ENCODE peak calls at places on chromosomes 16 and 17, in six cellular contexts. E, W, Y, G, C and M are unnamed samples. For H3K4me1, the result is how much of the 10 kb centered on the place peaks cover.

GRCh38 chr17:60874772-60875171 is 197.1 kb downstream of the BCAS3 start:
- ATAC-seq in Y (no peak), E (no peak), G (no peak), W (no peak), C (no peak), M (no peak)

GRCh38 chr17:55524440-55525220 is 13.4 kb upstream of the SMIM36 start:
- ATAC-seq in E (peak), G (no peak), W (no peak), Y (no peak), C (no peak), M (no peak)

GRCh38 chr17:75411328-75412067 is 6.0 kb upstream of the GRB2 start:
- ATAC-seq in E (no peak), G (no peak), W (no peak), Y (no peak), C (no peak), M (no peak)

GRCh38 chr16:23500212-23500865 is 10.0 kb downstream of the GGA2 start:
- ATAC-seq in E (no peak), Y (no peak), W (no peak), G (no peak), C (no peak), M (no peak)

GRCh38 chr16:57475711-57476339 is 10.5 kb downstream of the DOK4 start:
- ATAC-seq in Y (peak), W (peak), G (peak), C (peak), E (peak), M (no peak)

GRCh38 chr16:86733526-86734254 is 155.3 kb downstream of the FOXL1 start:
- ATAC-seq in W (peak), Y (no peak), C (no peak), G (no peak), E (no peak), M (no peak)

GRCh38 chr16:86775401-86775985 is 197.1 kb downstream of the FOXL1 start:
- ATAC-seq in W (no peak), C (no peak), G (no peak), Y (no peak), E (no peak), M (no peak)

GRCh38 chr16:57244463-57244766 is 644 bp upstream of the ARL2BP start:
- ATAC-seq in E (peak), Y (no peak), C (peak), W (no peak), G (peak), M (peak)

GRCh38 chr16:83771306-83771942 is 36.4 kb upstream of the HSBP1 start:
- ATAC-seq in C (no peak), E (no peak), G (no peak), W (no peak), Y (no peak), M (no peak)

GRCh38 chr16:54402270-54402669 is 115.7 kb upstream of the IRX3 start:
- ATAC-seq in G (no peak), C (no peak), E (no peak), W (no peak), Y (no peak), M (no peak)

GRCh38 chr16:56093055-56093454 is 98.2 kb upstream of the GNAO1 start:
- ATAC-seq in G (no peak), E (no peak), C (no peak), Y (no peak), W (no peak), M (no peak)

GRCh38 chr17:78343099-78343432 is 16.8 kb downstream of the SOCS3 start:
- ATAC-seq in W (peak), G (peak), Y (no peak), E (peak), C (no peak), M (peak)

GRCh38 chr16:70418993-70419318 is 19.9 kb downstream of the ST3GAL2 start:
- ATAC-seq in G (no peak), E (no peak), C (peak), W (no peak), Y (no peak), M (no peak)

GRCh38 chr16:23324727-23325126 is 22.6 kb downstream of the SCNN1B start:
- ATAC-seq in C (peak), Y (no peak), W (peak), G (peak), E (no peak), M (no peak)

GRCh38 chr17:67374329-67375053 is 2.6 kb upstream of the PITPNC1 start:
- ATAC-seq in W (peak), C (peak), Y (peak), G (peak), E (peak), M (peak)

GRCh38 chr16:77805403-77805802 is 17.0 kb downstream of the VAT1L start:
- ATAC-seq in C (no peak), Y (no peak), W (no peak), G (no peak), E (no peak), M (no peak)

GRCh38 chr17:46178550-46179198 is 14.6 kb downstream of the KANSL1 start:
- ATAC-seq in G (no peak), E (peak), C (no peak), Y (no peak), W (peak), M (no peak)

GRCh38 chr16:61678182-61678581 is 358.1 kb downstream of the CDH8 start:
- ATAC-seq in G (no peak), W (no peak), Y (no peak), C (no peak), E (peak), M (no peak)

GRCh38 chr17:45262516-45263476 is 902 bp upstream of the SPATA32 start:
- ATAC-seq in W (peak), G (peak), E (peak), C (no peak), Y (no peak), M (peak)

GRCh38 chr17:5262417-5262816 is 19.7 kb upstream of the RABEP1 start:
- ATAC-seq in C (no peak), E (no peak), G (no peak), Y (no peak), W (no peak), M (no peak)

GRCh38 chr16:4506450-4506849 is 30.3 kb downstream of the HMOX2 start:
- ATAC-seq in Y (peak), W (peak), C (peak), E (peak), G (peak), M (peak)

GRCh38 chr17:10171057-10171456 is 27.3 kb downstream of the GAS7 start:
- ATAC-seq in Y (no peak), W (peak), G (no peak), C (no peak), E (no peak), M (peak)

GRCh38 chr17:44105483-44105882 is 18.0 kb downstream of the HDAC5 start:
- ATAC-seq in C (no peak), G (no peak), E (no peak), W (no peak), Y (no peak), M (no peak)

GRCh38 chr17:46851029-46851741 is at the start of gene WNT9B:
- ATAC-seq in E (no peak), Y (peak), G (peak), W (peak), C (peak), M (no peak)

GRCh38 chr16:87411375-87412271 is 19.5 kb downstream of the MAP1LC3B start:
- ATAC-seq in W (no peak), G (no peak), E (no peak), Y (no peak), C (no peak), M (no peak)

GRCh38 chr16:19434584-19434983 is 16.9 kb downstream of the TMC5 start:
- ATAC-seq in G (no peak), C (no peak), W (no peak), E (no peak), Y (no peak), M (no peak)

GRCh38 chr16:85003076-85003475 is 8.3 kb downstream of the ZDHHC7 start:
- ATAC-seq in Y (no peak), G (no peak), C (no peak), E (no peak), W (no peak), M (no peak)

GRCh38 chr16:84999200-84999599 is 12.1 kb downstream of the ZDHHC7 start:
- ATAC-seq in Y (no peak), G (no peak), W (no peak), C (no peak), E (no peak), M (no peak)

GRCh38 chr16:85002643-85003042 is 8.7 kb downstream of the ZDHHC7 start:
- ATAC-seq in Y (no peak), E (no peak), C (no peak), G (no peak), W (peak), M (no peak)

GRCh38 chr16:85002099-85002541 is 9.2 kb downstream of the ZDHHC7 start:
- ATAC-seq in C (peak), W (peak), Y (no peak), E (no peak), G (no peak), M (no peak)

GRCh38 chr16:84999857-85000480 is 11.4 kb downstream of the ZDHHC7 start:
- ATAC-seq in E (no peak), W (no peak), Y (no peak), C (no peak), G (no peak), M (no peak)
- H3K4me1 ChIP-seq in E (under half), W (half or more), Y (under half), C (half or more), G (half or more), M (under half)

DNA sequence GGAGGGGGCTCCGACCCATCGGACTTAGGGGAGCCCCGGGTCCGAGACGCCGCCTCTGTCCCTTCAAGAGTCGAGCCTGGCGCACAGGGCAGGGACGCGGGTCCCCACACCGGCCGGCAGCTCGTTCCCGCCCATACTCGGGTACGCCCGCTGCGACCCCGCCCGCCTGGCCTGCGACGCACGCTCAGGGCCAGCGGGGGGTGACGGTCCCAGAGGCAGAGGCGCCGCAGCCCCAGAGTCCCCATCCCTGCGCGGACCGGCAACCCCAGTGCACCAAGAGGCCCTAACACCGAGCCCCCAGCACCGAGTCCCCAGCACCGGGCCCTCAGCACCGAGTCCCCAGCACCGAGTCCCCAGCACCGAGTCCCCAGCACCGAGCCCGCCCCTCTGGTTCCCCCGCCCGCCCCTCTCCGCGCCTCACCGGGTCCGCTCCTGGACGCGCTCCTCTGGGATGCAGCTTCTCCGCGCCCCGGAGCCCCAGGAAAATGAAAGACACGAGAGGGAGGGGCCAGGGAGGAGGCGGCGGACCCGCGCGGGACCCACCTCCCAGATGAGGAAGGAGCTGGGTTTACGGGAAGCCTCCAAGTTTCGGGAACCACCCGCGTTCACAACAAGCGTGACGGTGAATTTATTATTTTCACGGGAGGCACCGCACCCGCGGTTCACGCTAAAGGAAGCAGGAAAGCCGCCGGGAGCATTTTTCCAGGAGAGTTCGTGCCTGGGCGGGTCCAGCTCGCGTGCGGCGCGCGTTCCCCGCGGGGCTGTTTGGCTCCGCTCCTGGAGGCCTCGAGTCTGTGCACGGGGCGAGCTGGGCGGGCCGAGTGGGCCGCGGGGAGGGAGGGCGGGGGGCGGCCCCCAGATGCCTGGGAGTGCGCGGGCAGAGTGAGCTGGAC is at the start of gene SECTM1:
- ATAC-seq in G (peak), C (no peak), W (peak), Y (no peak), E (peak), M (peak)
- TF ChIP-seq EP300 in G (no peak), C (no peak), W (no peak), Y (no peak), E (no peak), M (no peak)

DNA sequence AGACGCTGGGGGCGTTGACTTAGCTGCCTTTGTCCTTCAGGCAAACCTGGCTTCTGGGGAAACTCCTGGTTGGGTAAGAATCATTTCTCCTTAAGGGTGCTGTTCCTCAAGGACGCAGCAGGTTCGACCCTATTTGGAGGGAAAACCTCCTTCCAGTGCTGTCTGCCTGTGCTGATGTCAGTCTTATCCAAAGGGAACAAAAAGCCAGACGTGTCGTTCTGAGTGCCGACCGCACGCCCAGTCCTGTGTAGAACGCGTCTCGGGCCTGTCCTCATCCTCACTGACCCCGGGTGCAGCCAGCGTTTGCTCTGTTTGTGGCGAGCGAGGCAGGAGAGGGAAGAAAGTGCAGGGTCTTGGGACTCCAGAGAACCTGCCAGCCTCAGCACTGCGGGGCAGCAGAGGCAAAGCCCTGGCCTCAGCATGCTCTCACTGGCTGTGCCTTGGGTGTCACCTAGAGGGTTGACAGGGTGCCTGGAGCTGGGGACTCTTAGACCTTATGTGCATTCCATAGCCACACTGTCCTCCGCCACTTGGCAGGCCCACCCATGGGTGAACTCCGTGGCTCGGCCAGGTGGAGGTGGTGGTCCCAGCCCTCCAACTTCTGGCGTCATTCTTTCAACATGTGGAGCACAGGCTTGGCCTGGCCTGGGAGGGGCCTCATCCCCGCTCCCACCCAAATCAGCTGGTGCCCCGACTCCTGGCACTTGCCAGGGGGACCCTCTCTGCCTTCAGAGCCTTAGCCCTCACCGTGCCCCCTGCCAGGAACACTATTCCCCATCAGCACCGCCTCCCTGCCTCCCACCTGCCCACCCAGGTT is 6.0 kb downstream of the SNN start:
- ATAC-seq in C (peak), G (peak), Y (peak), E (no peak), W (no peak), M (no peak)
- H3K4me1 ChIP-seq in C (under half), G (half or more), Y (under half), E (half or more), W (half or more), M (half or more)

GRCh38 chr17:82271401-82271800 is 2.1 kb downstream of the CSNK1D start:
- ATAC-seq in W (no peak), G (no peak), E (no peak), C (no peak), Y (no peak), M (no peak)

GRCh38 chr17:82274134-82275020 is 877 bp upstream of the CSNK1D start:
- ATAC-seq in Y (no peak), W (no peak), E (no peak), G (no peak), C (no peak), M (no peak)

GRCh38 chr17:82275326-82275725 is 1.8 kb upstream of the CSNK1D start:
- ATAC-seq in W (no peak), E (peak), Y (no peak), C (no peak), G (no peak), M (no peak)

GRCh38 chr17:82272495-82273326 is 789 bp downstream of the CSNK1D start:
- ATAC-seq in E (peak), G (peak), W (peak), C (peak), Y (peak), M (peak)

DNA sequence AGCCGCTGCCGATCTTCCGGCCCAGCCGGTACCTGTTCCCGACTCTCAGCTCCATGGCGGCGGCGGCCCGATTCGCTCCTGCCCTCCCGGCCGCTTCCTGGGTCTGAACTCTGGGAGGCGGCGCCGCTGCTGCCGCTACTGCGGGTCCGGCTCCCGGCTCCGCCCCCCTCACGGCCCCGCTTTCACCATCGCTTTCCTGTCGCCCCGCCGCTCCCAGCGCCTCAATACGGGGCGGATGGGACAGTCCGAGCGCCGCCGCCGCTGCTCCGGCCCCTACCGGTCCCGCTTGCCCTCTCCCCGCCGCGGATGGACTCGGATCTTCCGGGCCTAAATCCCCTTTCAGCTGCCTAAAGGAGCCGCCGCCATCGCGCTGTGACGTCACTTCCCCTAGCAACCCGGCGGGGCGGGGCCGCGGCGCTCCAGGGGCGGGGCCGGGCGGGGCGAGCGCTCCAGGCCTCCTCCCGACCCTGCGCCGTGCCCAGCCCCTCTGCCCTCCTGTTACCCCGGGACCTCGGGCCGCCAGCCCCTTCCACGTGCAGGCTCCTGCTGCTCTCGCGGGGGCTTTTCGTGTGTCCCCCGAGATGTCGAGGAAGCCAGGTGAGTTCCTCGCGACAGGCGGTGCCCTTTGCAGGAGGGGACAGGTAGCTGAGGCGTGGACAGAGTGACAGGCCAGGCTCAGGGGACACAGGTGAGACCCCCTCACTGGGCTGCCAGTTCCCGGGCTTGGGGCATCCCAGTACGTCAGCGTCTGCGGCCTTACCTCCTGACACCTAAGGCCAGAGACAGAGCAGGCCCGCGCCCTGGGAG is at the start of gene CSNK1D:
- ATAC-seq in W (peak), E (peak), G (peak), Y (peak), C (peak), M (peak)
- TF ChIP-seq EP300 in W (no peak), E (no peak), G (no peak), Y (no peak), C (peak), M (peak)

GRCh38 chr17:57445051-57445450 is 188.7 kb downstream of the MSI2 start:
- ATAC-seq in W (no peak), Y (no peak), E (no peak), G (peak), C (peak), M (no peak)

GRCh38 chr17:57444632-57445031 is 188.3 kb downstream of the MSI2 start:
- ATAC-seq in C (no peak), G (no peak), E (no peak), W (no peak), Y (no peak), M (no peak)

GRCh38 chr17:57442914-57443571 is 186.7 kb downstream of the MSI2 start:
- ATAC-seq in W (peak), Y (no peak), C (no peak), E (peak), G (no peak), M (no peak)

GRCh38 chr17:57442401-57442823 is 186.1 kb downstream of the MSI2 start:
- ATAC-seq in Y (no peak), G (no peak), E (no peak), W (no peak), C (no peak), M (no peak)

GRCh38 chr17:57443781-57444180 is 187.5 kb downstream of the MSI2 start:
- ATAC-seq in Y (no peak), W (no peak), E (no peak), G (no peak), C (no peak), M (no peak)
- H3K4me1 ChIP-seq in Y (under half), W (under half), E (half or more), G (half or more), C (half or more), M (under half)